ENCODE peak calls at places on chromosomes 6 and 20, in five cellular contexts. K, T, D, M and R are unnamed samples.
A peak's percentile ranks its signal among the peaks of the same experiment; 100 is the strongest.

GRCh38 chr20:60035486-60035885 is 77.3 kb downstream of the CDH26 start:
- DNase-seq in K (no peak), T (no peak), D (no peak), M (no peak), R (no peak)

GRCh38 chr6:23244300-23244699 is 674.9 kb downstream of the HDGFL1 start:
- DNase-seq in K (no peak), M (no peak), T (no peak), D (no peak), R (peak; percentile 46)

GRCh38 chr6:44001318-44001868 is 125.9 kb downstream of the MRPL14 start:
- DNase-seq in M (peak; percentile 79), K (peak; percentile 91), D (no peak), T (peak; percentile 54), R (no peak)

GRCh38 chr6:30640481-30640880 is 6.5 kb upstream of the C6orf136 start:
- DNase-seq in D (no peak), M (no peak), T (no peak), K (no peak), R (no peak)

GRCh38 chr6:20946037-20946436 is 411.8 kb downstream of the CDKAL1 start:
- DNase-seq in K (no peak), T (no peak), M (peak; percentile 67), D (no peak), R (no peak)

GRCh38 chr6:166678426-166678825 is 51.4 kb upstream of the RPS6KA2 start:
- DNase-seq in T (peak; percentile 54), K (no peak), D (no peak), M (no peak), R (no peak)

GRCh38 chr6:7542065-7542877 is 800 bp downstream of the DSP start:
- DNase-seq in D (no peak), K (peak; percentile 56), T (no peak), M (no peak), R (no peak)

GRCh38 chr20:17643531-17644188 is 38.4 kb downstream of the RRBP1 start:
- DNase-seq in M (no peak), K (no peak), T (no peak), D (no peak), R (no peak)

GRCh38 chr6:36999467-37000125 is 5.9 kb upstream of the FGD2 start:
- DNase-seq in K (no peak), T (no peak), D (no peak), M (no peak), R (no peak)

GRCh38 chr6:156618600-156619205 is 158.5 kb upstream of the ARID1B start:
- DNase-seq in K (peak; percentile 63), T (no peak), D (no peak), M (no peak), R (no peak)
- TF ChIP-seq CTCF in K (peak; percentile 52), T (no peak), D (no peak), M (no peak), R (no peak)

DNA sequence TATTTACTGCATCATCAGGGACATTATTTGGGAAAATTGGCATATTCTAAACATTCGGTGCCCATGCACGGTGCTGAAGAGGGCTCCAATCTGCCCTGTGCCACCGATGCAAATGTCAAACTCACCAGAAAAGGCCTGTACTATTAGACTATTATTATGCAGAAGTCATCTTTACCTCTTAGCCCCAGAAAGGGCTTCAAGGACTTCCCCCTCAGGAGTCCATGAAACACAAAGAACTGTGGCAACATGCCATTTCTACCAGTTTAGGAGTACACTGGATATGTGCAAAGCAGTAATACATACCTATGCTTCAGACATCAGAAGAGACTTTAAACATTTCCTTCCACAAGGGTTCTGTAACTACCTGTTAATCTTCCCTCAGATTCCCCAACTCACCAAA is 8.6 kb downstream of the DIDO1 start:
- DNase-seq in T (no peak), D (no peak), K (no peak), M (no peak), R (no peak)
- TF ChIP-seq CTCF in T (no peak), D (no peak), K (no peak), M (no peak), R (no peak)

DNA sequence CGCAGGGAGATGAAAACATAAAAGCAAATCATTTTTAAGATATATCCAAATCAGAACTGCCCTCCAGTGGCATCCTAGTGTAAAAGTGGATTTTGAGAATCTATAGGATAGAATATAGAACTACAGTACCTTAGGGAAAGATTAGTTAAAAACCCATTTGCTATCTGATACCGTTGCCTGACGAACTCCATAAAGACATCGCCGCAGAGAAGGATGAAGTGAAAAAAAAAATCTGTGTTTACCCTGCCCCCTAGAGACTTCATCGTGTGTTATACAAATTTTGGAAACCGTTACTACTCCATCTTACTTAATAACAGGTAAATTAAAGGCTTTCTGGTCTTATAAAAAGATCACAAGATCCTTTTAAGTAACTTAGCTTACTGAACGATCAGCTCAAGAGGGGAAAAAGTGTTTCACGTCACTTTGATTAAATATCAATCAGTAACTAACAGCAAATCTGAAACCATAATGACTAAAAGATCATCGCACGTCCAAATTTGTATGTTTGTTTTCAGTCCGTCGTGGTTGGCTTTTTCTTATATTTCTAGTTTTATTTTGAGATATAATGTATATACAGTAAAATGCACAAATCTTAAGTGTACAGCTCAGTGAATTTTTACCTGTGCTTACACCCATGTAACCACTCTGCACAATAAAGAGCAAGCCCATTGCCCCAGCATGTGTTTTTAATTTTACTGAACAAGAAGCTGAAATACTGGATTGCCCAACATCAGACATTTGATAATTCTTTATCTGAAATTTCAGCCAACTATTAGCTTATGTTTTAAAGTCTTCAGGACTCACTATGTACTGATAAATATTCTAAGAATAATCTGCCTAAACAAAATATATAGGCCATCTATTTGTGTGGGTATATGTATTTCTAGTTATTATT is 879 bp upstream of the MCM3 start:
- DNase-seq in M (peak; percentile 45), K (no peak), T (no peak), D (no peak), R (peak; percentile 34)
- TF ChIP-seq CTCF in M (peak; percentile 7), K (peak; percentile 33), T (no peak), D (no peak), R (no peak)

GRCh38 chr6:168540713-168541291 is 99.8 kb downstream of the SMOC2 start:
- DNase-seq in T (no peak), M (no peak), K (peak; percentile 83), D (no peak), R (no peak)

GRCh38 chr6:168537485-168537884 is 96.5 kb downstream of the SMOC2 start:
- DNase-seq in K (no peak), T (no peak), M (no peak), D (no peak), R (no peak)

GRCh38 chr6:168541307-168541706 is 100.3 kb downstream of the SMOC2 start:
- DNase-seq in D (no peak), T (no peak), M (no peak), K (no peak), R (no peak)

GRCh38 chr6:168536665-168537249 is 95.8 kb downstream of the SMOC2 start:
- DNase-seq in D (no peak), M (no peak), T (no peak), K (no peak), R (no peak)

GRCh38 chr6:168538892-168539811 is 98.2 kb downstream of the SMOC2 start:
- DNase-seq in K (no peak), D (no peak), T (no peak), M (no peak), R (no peak)
- TF ChIP-seq CTCF in K (no peak), D (no peak), T (no peak), M (no peak), R (no peak)

DNA sequence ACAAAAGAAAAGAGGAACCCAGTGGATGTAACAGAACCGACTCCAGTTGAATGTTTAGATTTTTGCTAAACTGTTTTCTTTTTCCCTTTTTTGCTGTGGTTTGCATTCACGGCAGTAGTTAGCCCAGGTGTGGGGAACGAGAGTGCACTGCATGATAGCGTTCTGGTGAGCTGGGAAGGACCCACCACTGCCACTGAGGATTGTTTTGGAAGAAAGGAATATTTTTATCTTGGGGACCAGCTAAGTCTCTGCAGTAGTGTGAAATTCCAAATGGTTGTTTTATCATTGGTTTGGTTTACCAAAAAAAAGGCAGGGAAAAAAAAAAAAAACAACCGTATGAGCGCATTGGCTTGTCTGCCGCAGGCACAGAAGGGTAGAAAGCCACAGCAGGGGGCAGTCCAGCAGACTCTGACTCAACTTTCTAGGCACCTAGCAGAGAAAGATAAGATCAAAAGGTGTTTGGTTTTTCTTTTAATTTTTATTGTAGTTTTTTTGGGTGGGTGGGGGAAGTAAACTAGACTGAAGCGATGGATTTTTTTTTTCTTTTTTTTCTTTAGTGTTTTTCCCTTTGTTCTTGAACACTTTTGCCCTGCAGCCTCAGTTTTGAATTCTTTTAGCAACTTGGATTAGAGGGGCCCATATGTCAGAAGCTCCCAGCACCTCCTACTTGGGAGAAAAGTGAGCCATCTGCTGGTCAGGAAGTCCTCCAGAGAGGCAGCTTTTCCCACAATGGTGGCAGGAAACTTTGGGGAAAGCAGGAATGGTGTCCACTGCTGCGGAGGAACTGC is 13.5 kb upstream of the RAB5IF start:
- DNase-seq in M (no peak), D (no peak), T (peak; percentile 22), K (peak; percentile 54), R (no peak)
- TF ChIP-seq CTCF in M (no peak), D (peak; percentile 32), T (peak; percentile 55), K (peak; percentile 65), R (peak; percentile 54)

GRCh38 chr20:24998631-24999445 is 6.3 kb upstream of the APMAP start:
- DNase-seq in D (no peak), T (no peak), K (peak; percentile 17), M (peak; percentile 25), R (no peak)

GRCh38 chr20:24999568-24999967 is 7.0 kb upstream of the APMAP start:
- DNase-seq in K (peak; percentile 9), D (no peak), T (no peak), M (no peak), R (no peak)

GRCh38 chr20:25003002-25003401 is 10.5 kb upstream of the APMAP start:
- DNase-seq in M (no peak), K (no peak), D (no peak), T (no peak), R (no peak)

GRCh38 chr20:24998121-24998520 is 5.6 kb upstream of the APMAP start:
- DNase-seq in D (no peak), T (no peak), M (no peak), K (peak; percentile 4), R (no peak)

GRCh38 chr20:25000268-25000801 is 7.8 kb upstream of the APMAP start:
- DNase-seq in T (no peak), D (peak; percentile 74), K (peak; percentile 8), M (no peak), R (peak; percentile 44)
- TF ChIP-seq CTCF in T (no peak), D (peak; percentile 5), K (no peak), M (no peak), R (peak; percentile 16)

GRCh38 chr6:5990776-5991175 is 15.9 kb downstream of the NRN1 start:
- DNase-seq in M (no peak), K (no peak), D (no peak), T (no peak), R (no peak)

GRCh38 chr6:5994234-5994998 is 12.3 kb downstream of the NRN1 start:
- DNase-seq in T (no peak), M (no peak), K (peak; percentile 43), D (no peak), R (no peak)

GRCh38 chr6:5994999-5995698 is 11.6 kb downstream of the NRN1 start:
- DNase-seq in T (no peak), K (peak; percentile 30), M (no peak), D (no peak), R (no peak)

GRCh38 chr6:5995705-5996686 is 10.7 kb downstream of the NRN1 start:
- DNase-seq in M (no peak), T (no peak), D (peak; percentile 61), K (peak; percentile 94), R (no peak)

GRCh38 chr6:5992551-5993225 is 14.0 kb downstream of the NRN1 start:
- DNase-seq in M (no peak), K (peak; percentile 39), T (no peak), D (no peak), R (no peak)
- TF ChIP-seq CTCF in M (no peak), K (peak; percentile 23), T (no peak), D (no peak), R (no peak)